ENCODE peak calls at places on chromosomes 11 and 22, in four cellular contexts. One of them, this sample, is unnamed.

GRCh38 chr11:78196661-78197091 is 8.0 kb downstream of the USP35 start:
- DNase-seq in GM12878: no peak
- DNase-seq in A549: no peak
- DNase-seq in K562: no peak
- DNase-seq in this sample: no peak

GRCh38 chr22:21755855-21756284 is 20.3 kb upstream of the YPEL1 start:
- DNase-seq in K562: peak
- DNase-seq in GM12878: peak
- DNase-seq in A549: no peak
- DNase-seq in this sample: peak

GRCh38 chr11:14454861-14455632 is 44.6 kb downstream of the COPB1 start:
- DNase-seq in A549: peak
- DNase-seq in K562: peak
- DNase-seq in GM12878: no peak
- DNase-seq in this sample: peak

GRCh38 chr11:28621648-28622215 is 513.5 kb downstream of the METTL15 start:
- DNase-seq in K562: no peak
- DNase-seq in GM12878: no peak
- DNase-seq in A549: no peak
- DNase-seq in this sample: no peak

GRCh38 chr22:45201678-45202332 is 38.1 kb downstream of the NUP50 start:
- DNase-seq in GM12878: no peak
- DNase-seq in K562: no peak
- DNase-seq in A549: peak
- DNase-seq in this sample: no peak

GRCh38 chr11:4916581-4916980 is 2.6 kb downstream of the OR51G2 start:
- DNase-seq in A549: no peak
- DNase-seq in GM12878: no peak
- DNase-seq in K562: no peak
- DNase-seq in this sample: peak

GRCh38 chr11:111393096-111393495 is 14.0 kb upstream of the POU2AF1 start:
- DNase-seq in K562: no peak
- DNase-seq in GM12878: no peak
- DNase-seq in A549: no peak
- DNase-seq in this sample: no peak

GRCh38 chr22:28810839-28811491 is 10.6 kb upstream of the XBP1 start:
- DNase-seq in A549: no peak
- DNase-seq in GM12878: no peak
- DNase-seq in K562: no peak
- DNase-seq in this sample: peak

GRCh38 chr11:20022363-20023081 is 137.8 kb downstream of the DBX1 start:
- DNase-seq in K562: no peak
- DNase-seq in GM12878: no peak
- DNase-seq in A549: peak
- DNase-seq in this sample: peak

GRCh38 chr11:128582496-128583366 is 4.6 kb downstream of the ETS1 start:
- DNase-seq in A549: peak
- DNase-seq in GM12878: no peak
- DNase-seq in K562: no peak
- DNase-seq in this sample: no peak

GRCh38 chr11:44911031-44911814 is 39.5 kb downstream of the TP53I11 start:
- DNase-seq in K562: peak
- DNase-seq in GM12878: no peak
- DNase-seq in A549: peak
- DNase-seq in this sample: peak

GRCh38 chr22:19508024-19508776 is 16.0 kb downstream of the CLDN5 start:
- DNase-seq in GM12878: no peak
- DNase-seq in K562: no peak
- DNase-seq in A549: no peak
- DNase-seq in this sample: no peak

GRCh38 chr11:130128626-130129025 is 31.0 kb upstream of the ST14 start:
- DNase-seq in A549: no peak
- DNase-seq in K562: no peak
- DNase-seq in GM12878: no peak
- DNase-seq in this sample: no peak

GRCh38 chr11:12066056-12066798 is 44.2 kb upstream of the MICAL2 start:
- DNase-seq in GM12878: no peak
- DNase-seq in A549: peak
- DNase-seq in K562: peak
- DNase-seq in this sample: peak

GRCh38 chr11:122685041-122685440 is 29.5 kb downstream of the UBASH3B start:
- DNase-seq in GM12878: no peak
- DNase-seq in K562: no peak
- DNase-seq in A549: no peak
- DNase-seq in this sample: peak

DNA sequence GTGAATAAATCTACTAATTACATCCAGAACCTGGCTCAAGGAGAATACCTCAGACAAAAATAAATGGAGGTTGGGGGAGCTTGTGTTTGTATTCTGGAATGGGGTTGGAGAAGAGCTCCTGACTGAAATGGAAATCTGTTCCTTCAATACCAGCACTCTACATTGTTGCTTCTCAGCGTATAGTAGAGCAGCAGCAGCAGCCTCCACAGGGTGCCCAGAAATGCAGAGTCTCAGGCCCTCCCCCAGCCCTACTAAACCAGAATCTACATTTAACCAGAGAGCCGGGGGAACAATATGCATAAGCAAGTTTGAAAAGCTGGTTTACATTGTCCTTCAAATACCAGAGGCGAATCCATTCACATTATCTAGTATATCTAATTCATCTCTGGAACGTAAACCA is 474.8 kb downstream of the NTM start:
- DNase-seq in A549: no peak
- DNase-seq in GM12878: no peak
- DNase-seq in K562: no peak
- DNase-seq in this sample: no peak
- TF ChIP-seq POLR2AphosphoS2 in A549: no peak
- TF ChIP-seq POLR2AphosphoS2 in GM12878: no peak
- TF ChIP-seq POLR2AphosphoS2 in K562: no peak
- TF ChIP-seq POLR2AphosphoS2 in this sample: no peak

DNA sequence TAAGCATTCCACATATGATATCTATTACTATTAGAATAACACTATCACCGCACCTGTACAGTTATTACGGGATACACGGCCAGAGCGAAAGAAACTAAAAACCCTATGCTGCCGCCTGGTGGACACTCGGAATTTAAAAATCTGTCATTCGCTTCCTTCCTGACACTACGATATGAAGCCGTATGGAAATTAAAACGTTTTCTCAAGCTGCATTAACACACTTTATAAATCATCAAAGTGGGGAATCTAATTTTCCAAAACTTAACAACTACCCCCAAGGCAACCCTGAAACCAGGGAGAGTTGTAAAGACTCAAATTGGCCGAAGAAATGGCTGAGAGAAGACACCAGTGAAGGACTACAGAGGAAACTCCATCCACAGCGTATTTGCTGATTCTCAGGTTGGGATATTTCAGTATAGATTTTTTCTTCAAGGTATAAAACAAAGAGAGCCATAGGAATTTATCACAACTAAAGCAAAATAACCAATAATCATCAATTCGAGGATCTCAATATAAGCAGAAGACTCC is 1.4 kb downstream of the CCDC73 start:
- DNase-seq in GM12878: peak
- DNase-seq in A549: peak
- DNase-seq in K562: peak
- DNase-seq in this sample: peak
- TF ChIP-seq POLR2AphosphoS2 in GM12878: no peak
- TF ChIP-seq POLR2AphosphoS2 in A549: no peak
- TF ChIP-seq POLR2AphosphoS2 in K562: no peak
- TF ChIP-seq POLR2AphosphoS2 in this sample: no peak

DNA sequence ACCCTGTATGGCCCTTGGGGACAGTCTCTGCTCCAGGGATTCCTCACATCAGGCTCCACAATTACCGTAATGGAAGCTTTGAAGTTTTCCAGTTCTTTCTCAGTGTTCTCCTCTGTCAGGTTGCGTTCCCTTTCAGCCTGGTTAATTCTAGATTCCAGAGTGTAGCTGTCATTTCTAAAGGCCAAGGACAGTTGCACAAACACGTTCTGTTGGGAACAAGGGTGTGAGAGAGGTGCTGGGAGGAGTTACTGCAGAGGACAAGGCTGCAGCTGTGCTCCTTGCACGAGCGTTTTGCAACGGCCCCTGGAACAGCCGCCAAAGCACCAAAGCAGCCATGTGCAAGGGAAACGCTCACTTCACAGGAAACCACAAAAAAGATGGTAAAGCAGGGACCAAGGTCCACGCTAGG is 35.9 kb upstream of the LYVE1 start:
- DNase-seq in A549: no peak
- DNase-seq in K562: no peak
- DNase-seq in GM12878: no peak
- DNase-seq in this sample: peak
- TF ChIP-seq POLR2AphosphoS2 in A549: no peak
- TF ChIP-seq POLR2AphosphoS2 in K562: no peak
- TF ChIP-seq POLR2AphosphoS2 in GM12878: no peak
- TF ChIP-seq POLR2AphosphoS2 in this sample: no peak

GRCh38 chr11:2166091-2166851 is 5.3 kb upstream of the INS start:
- DNase-seq in A549: peak
- DNase-seq in GM12878: no peak
- DNase-seq in K562: peak
- DNase-seq in this sample: no peak
- TF ChIP-seq POLR2AphosphoS2 in A549: no peak
- TF ChIP-seq POLR2AphosphoS2 in GM12878: no peak
- TF ChIP-seq POLR2AphosphoS2 in K562: no peak
- TF ChIP-seq POLR2AphosphoS2 in this sample: no peak

DNA sequence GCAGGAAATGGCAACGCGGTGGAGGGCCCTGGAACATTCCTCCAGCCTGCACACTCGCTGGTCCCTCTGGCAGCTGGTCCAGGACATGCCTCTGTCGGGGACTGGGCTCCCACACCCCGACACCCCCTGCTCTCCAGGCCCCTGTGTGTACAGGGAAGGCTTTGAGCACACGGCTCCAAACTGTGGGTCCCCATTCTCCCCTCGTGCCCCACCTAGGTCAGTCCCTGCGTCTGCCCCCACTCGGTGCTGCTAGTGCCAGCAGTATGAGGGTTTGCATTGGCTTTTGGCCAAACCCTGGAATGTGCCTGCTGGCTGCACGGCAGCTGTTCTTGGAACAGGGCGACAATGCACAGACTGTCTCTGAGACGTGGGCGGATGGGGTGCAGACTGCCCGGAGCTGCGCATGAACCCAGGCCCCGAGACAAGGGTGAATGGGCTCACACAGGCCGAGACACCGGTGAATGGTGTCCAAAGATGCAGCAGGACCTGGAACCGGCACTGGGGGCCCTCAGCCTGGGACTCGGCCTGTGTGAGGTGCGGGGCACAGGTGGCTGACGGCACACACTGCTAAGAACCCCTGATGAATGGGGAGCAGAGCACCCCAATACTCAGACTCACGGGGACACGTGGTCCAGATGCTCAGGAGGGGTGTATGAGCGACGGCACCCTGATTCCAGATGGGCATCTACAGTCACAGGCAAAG is 7.5 kb upstream of the SYT8 start:
- DNase-seq in K562: no peak
- DNase-seq in A549: peak
- DNase-seq in GM12878: no peak
- DNase-seq in this sample: peak
- TF ChIP-seq POLR2AphosphoS2 in K562: no peak
- TF ChIP-seq POLR2AphosphoS2 in A549: no peak
- TF ChIP-seq POLR2AphosphoS2 in GM12878: no peak
- TF ChIP-seq POLR2AphosphoS2 in this sample: no peak

GRCh38 chr22:31957970-31958594 is 13.7 kb downstream of the YWHAH start:
- DNase-seq in A549: no peak
- DNase-seq in GM12878: no peak
- DNase-seq in K562: no peak
- DNase-seq in this sample: no peak

GRCh38 chr22:31962392-31963113 is 18.2 kb downstream of the YWHAH start:
- DNase-seq in K562: no peak
- DNase-seq in GM12878: no peak
- DNase-seq in A549: no peak
- DNase-seq in this sample: no peak

GRCh38 chr22:31960767-31961166 is 16.4 kb downstream of the YWHAH start:
- DNase-seq in K562: no peak
- DNase-seq in A549: no peak
- DNase-seq in GM12878: no peak
- DNase-seq in this sample: no peak

GRCh38 chr22:31956360-31956759 is 12.0 kb downstream of the YWHAH start:
- DNase-seq in K562: no peak
- DNase-seq in GM12878: no peak
- DNase-seq in A549: no peak
- DNase-seq in this sample: no peak

GRCh38 chr22:31958625-31959239 is 14.4 kb downstream of the YWHAH start:
- DNase-seq in GM12878: no peak
- DNase-seq in K562: no peak
- DNase-seq in A549: no peak
- DNase-seq in this sample: no peak
- TF ChIP-seq POLR2AphosphoS2 in GM12878: no peak
- TF ChIP-seq POLR2AphosphoS2 in K562: no peak
- TF ChIP-seq POLR2AphosphoS2 in A549: no peak
- TF ChIP-seq POLR2AphosphoS2 in this sample: no peak

GRCh38 chr11:59418151-59418550 is 8.1 kb downstream of the OR5A2 start:
- DNase-seq in GM12878: no peak
- DNase-seq in K562: no peak
- DNase-seq in A549: no peak
- DNase-seq in this sample: no peak
- TF ChIP-seq POLR2AphosphoS2 in GM12878: no peak
- TF ChIP-seq POLR2AphosphoS2 in K562: no peak
- TF ChIP-seq POLR2AphosphoS2 in A549: no peak
- TF ChIP-seq POLR2AphosphoS2 in this sample: no peak

GRCh38 chr11:63501236-63501635 is 4.6 kb upstream of the LGALS12 start:
- DNase-seq in K562: no peak
- DNase-seq in A549: no peak
- DNase-seq in GM12878: no peak
- DNase-seq in this sample: no peak

GRCh38 chr11:63502252-63502820 is 3.5 kb upstream of the LGALS12 start:
- DNase-seq in A549: no peak
- DNase-seq in K562: peak
- DNase-seq in GM12878: no peak
- DNase-seq in this sample: no peak

GRCh38 chr11:63504054-63504453 is 1.8 kb upstream of the LGALS12 start:
- DNase-seq in GM12878: no peak
- DNase-seq in A549: no peak
- DNase-seq in K562: no peak
- DNase-seq in this sample: no peak

GRCh38 chr11:63504933-63505586 is 824 bp upstream of the LGALS12 start:
- DNase-seq in A549: no peak
- DNase-seq in K562: peak
- DNase-seq in GM12878: no peak
- DNase-seq in this sample: no peak

DNA sequence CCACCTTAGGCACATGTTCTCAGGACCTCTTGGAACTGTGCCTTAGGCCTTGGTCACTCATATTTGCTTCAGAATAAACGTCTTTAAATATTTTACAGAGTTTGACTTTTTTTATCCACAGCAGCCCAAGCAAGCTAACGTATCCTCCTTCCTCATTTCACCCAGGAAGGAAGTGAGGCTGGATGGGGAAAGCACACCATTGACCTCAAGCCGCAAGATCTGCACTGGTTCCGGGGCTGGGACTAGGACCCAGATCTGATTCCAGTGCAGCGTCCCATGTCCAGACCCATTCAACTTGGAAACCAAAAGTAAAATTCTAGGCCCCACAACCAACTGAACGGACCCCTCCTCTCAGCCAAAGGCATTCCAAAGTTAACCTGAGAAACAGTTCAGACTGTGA is 2.4 kb upstream of the LGALS12 start:
- DNase-seq in GM12878: no peak
- DNase-seq in A549: no peak
- DNase-seq in K562: no peak
- DNase-seq in this sample: no peak
- TF ChIP-seq POLR2AphosphoS2 in GM12878: no peak
- TF ChIP-seq POLR2AphosphoS2 in A549: no peak
- TF ChIP-seq POLR2AphosphoS2 in K562: no peak
- TF ChIP-seq POLR2AphosphoS2 in this sample: no peak